ENCODE peak calls at places on chromosomes 11 and 22, in four cellular contexts. One of them, this sample, is unnamed.

GRCh38 chr22:38414009-38414395 is 41.0 kb downstream of the KCNJ4 start:
- DNase-seq in SK-N-SH: no peak
- DNase-seq in epithelial cell of proximal tubule: no peak
- DNase-seq in choroid plexus epithelial cell: no peak
- DNase-seq in this sample: no peak

GRCh38 chr22:39259698-39260097 is 14.9 kb upstream of the PDGFB start:
- DNase-seq in epithelial cell of proximal tubule: no peak
- DNase-seq in SK-N-SH: no peak
- DNase-seq in choroid plexus epithelial cell: no peak
- DNase-seq in this sample: no peak

GRCh38 chr11:127843483-127844396 is 743.6 kb downstream of the ETS1 start:
- DNase-seq in epithelial cell of proximal tubule: peak
- DNase-seq in SK-N-SH: peak
- DNase-seq in choroid plexus epithelial cell: peak
- DNase-seq in this sample: peak

GRCh38 chr11:2750601-2751522 is 51.1 kb upstream of the KCNQ1OT1 start:
- DNase-seq in choroid plexus epithelial cell: peak
- DNase-seq in SK-N-SH: peak
- DNase-seq in epithelial cell of proximal tubule: no peak
- DNase-seq in this sample: no peak

GRCh38 chr11:116217006-116217405 is 555.8 kb downstream of the BUD13 start:
- DNase-seq in SK-N-SH: no peak
- DNase-seq in epithelial cell of proximal tubule: no peak
- DNase-seq in choroid plexus epithelial cell: peak
- DNase-seq in this sample: no peak

GRCh38 chr22:44182591-44183588 is 2.2 kb downstream of the PARVG start:
- DNase-seq in epithelial cell of proximal tubule: no peak
- DNase-seq in choroid plexus epithelial cell: no peak
- DNase-seq in SK-N-SH: no peak
- DNase-seq in this sample: no peak

GRCh38 chr11:2178906-2179494 is 7.4 kb upstream of the TH start:
- DNase-seq in SK-N-SH: no peak
- DNase-seq in choroid plexus epithelial cell: peak
- DNase-seq in epithelial cell of proximal tubule: peak
- DNase-seq in this sample: no peak

GRCh38 chr11:74570266-74571061 is 21.9 kb upstream of the POLD3 start:
- DNase-seq in choroid plexus epithelial cell: peak
- DNase-seq in epithelial cell of proximal tubule: no peak
- DNase-seq in SK-N-SH: peak
- DNase-seq in this sample: peak

GRCh38 chr11:117662870-117663269 is 134.1 kb downstream of the DSCAML1 start:
- DNase-seq in SK-N-SH: no peak
- DNase-seq in choroid plexus epithelial cell: no peak
- DNase-seq in epithelial cell of proximal tubule: no peak
- DNase-seq in this sample: no peak

GRCh38 chr11:117663389-117663788 is 133.6 kb downstream of the DSCAML1 start:
- DNase-seq in SK-N-SH: no peak
- DNase-seq in choroid plexus epithelial cell: no peak
- DNase-seq in epithelial cell of proximal tubule: no peak
- DNase-seq in this sample: no peak

GRCh38 chr11:117662255-117662654 is 134.8 kb downstream of the DSCAML1 start:
- DNase-seq in epithelial cell of proximal tubule: no peak
- DNase-seq in SK-N-SH: no peak
- DNase-seq in choroid plexus epithelial cell: no peak
- DNase-seq in this sample: no peak

GRCh38 chr11:117664897-117665296 is 132.1 kb downstream of the DSCAML1 start:
- DNase-seq in epithelial cell of proximal tubule: no peak
- DNase-seq in choroid plexus epithelial cell: no peak
- DNase-seq in SK-N-SH: no peak
- DNase-seq in this sample: no peak

GRCh38 chr11:117663826-117664225 is 133.2 kb downstream of the DSCAML1 start:
- DNase-seq in SK-N-SH: no peak
- DNase-seq in choroid plexus epithelial cell: no peak
- DNase-seq in epithelial cell of proximal tubule: no peak
- DNase-seq in this sample: no peak
- H3K4me3 ChIP-seq in SK-N-SH: no peak
- H3K4me3 ChIP-seq in choroid plexus epithelial cell: no peak
- H3K4me3 ChIP-seq in epithelial cell of proximal tubule: no peak
- H3K4me3 ChIP-seq in this sample: no peak

DNA sequence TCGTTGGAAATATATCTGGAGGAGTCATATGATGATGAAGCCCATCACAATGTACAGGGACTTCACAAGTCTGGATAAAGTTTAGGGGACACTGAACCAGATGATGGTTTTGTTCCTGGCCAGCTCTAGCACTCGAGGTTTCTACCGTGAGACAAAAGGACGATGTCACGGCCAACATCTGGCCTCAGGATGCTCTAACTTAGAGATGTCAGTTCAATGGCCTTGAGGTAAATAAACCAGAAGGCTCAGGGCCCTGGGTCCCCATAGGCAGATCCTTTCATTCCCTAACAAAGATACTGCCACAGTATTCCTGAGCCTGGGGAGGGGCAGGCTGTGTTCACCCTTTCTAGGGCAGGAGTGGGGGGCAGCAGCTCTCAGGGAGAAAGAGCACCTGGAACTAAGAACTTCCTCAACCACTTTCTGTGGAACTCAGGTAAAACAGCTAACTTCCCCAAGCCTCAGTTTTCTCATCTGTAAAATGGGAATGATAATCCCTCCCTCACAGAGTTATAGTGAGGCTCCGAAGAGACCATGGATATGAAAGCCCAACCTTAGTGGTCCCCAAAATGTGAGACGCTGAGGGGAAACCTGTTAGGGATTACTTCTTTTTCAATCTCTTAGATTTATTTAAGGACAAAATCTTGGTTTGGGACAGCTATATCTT is 18.3 kb downstream of the MS4A10 start:
- DNase-seq in choroid plexus epithelial cell: no peak
- DNase-seq in SK-N-SH: no peak
- DNase-seq in epithelial cell of proximal tubule: no peak
- DNase-seq in this sample: no peak
- TF ChIP-seq CTCF in choroid plexus epithelial cell: no peak
- TF ChIP-seq CTCF in SK-N-SH: no peak
- TF ChIP-seq CTCF in epithelial cell of proximal tubule: no peak
- TF ChIP-seq CTCF in this sample: no peak

DNA sequence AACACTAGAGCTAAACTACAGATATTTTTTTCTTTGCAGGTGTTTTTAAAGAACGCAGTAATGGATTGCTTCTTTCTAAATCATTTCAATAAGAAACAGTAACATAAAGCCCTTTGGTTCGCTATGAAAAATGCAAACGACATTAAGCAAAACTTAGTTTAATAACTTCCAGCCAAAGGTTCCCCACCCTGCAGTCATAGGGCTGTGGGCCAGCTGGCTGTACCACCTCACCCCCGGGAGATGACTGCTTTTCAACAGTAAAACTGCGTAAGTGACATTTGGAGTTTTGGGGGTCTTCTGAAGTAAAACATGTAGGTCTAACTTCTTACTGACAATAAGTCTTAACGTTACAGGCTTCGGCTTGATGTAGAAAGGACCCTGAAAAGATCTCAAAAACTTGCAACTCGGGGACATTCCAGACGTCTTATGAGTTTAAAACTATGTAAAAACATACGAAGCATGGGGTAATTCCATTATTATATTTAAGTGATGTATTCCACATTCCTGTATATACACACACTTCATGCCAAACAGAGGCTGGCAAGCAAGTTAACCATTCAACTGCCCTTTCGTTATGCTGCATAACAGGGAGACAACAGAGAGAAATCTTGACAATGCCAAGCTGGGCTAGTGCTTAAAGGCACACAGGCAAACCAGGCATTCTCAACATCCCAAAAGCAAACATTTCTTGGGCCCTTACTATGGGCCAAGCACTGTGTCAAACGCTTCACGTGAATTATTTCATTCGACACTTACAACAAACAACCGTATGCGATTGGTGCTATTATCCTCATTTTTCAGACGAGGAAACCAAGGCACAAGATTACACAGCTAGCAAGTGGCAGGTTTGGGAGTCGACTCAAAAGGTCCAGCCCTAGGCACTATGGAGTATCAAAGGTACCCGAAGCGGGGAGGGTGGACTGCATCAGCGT is 1.2 kb downstream of the MRTFA start:
- DNase-seq in epithelial cell of proximal tubule: no peak
- DNase-seq in SK-N-SH: no peak
- DNase-seq in choroid plexus epithelial cell: peak
- DNase-seq in this sample: no peak
- H3K4me3 ChIP-seq in epithelial cell of proximal tubule: peak
- H3K4me3 ChIP-seq in SK-N-SH: peak
- H3K4me3 ChIP-seq in choroid plexus epithelial cell: peak
- H3K4me3 ChIP-seq in this sample: peak

DNA sequence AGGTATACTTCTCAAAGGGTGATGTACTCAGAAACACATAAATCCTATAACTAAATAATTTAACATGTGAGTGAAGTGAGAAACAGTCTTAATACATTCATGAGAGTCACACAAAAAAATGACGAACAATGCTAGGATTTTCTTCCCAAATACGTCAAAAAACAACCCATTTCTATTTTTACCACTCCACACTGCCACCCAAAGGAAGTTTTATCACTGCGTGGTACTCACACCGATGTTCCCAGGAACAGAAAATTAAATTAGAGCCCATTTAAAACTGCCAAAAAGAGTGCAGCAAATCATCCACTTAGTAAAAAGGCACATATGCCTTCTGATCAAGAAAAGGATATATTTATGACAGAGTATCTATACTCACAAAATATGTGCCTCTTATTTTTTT is 710.9 kb upstream of the FAT3 start:
- DNase-seq in epithelial cell of proximal tubule: no peak
- DNase-seq in SK-N-SH: peak
- DNase-seq in choroid plexus epithelial cell: peak
- DNase-seq in this sample: no peak
- TF ChIP-seq CTCF in epithelial cell of proximal tubule: peak
- TF ChIP-seq CTCF in SK-N-SH: peak
- TF ChIP-seq CTCF in choroid plexus epithelial cell: peak
- TF ChIP-seq CTCF in this sample: no peak

GRCh38 chr11:65646921-65647701 is 9.2 kb downstream of the SIPA1 start:
- DNase-seq in SK-N-SH: peak
- DNase-seq in choroid plexus epithelial cell: peak
- DNase-seq in epithelial cell of proximal tubule: no peak
- DNase-seq in this sample: no peak
- H3K4me3 ChIP-seq in SK-N-SH: peak
- H3K4me3 ChIP-seq in choroid plexus epithelial cell: peak
- H3K4me3 ChIP-seq in epithelial cell of proximal tubule: peak
- H3K4me3 ChIP-seq in this sample: no peak

DNA sequence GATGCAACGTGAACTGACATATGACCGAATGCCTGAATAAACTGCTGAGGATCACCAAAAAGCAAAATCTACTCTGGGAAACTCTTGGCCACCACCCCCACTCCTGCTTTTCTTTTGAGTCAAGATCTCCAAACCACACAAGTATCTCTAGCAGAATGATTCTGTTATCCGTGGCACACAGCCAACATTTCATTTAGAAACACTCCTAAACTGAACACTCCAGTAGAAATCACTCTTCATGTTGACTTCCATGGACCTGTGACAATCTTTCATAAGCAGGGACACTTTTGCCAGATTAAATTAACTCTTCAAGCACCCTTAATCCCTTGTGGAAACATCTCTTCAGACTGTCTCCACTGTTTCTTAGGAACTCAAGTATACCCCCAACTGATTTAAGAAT is 44.4 kb downstream of the VSIG10L2 start:
- DNase-seq in epithelial cell of proximal tubule: no peak
- DNase-seq in choroid plexus epithelial cell: peak
- DNase-seq in SK-N-SH: no peak
- DNase-seq in this sample: no peak
- TF ChIP-seq CTCF in epithelial cell of proximal tubule: no peak
- TF ChIP-seq CTCF in choroid plexus epithelial cell: no peak
- TF ChIP-seq CTCF in SK-N-SH: no peak
- TF ChIP-seq CTCF in this sample: no peak

DNA sequence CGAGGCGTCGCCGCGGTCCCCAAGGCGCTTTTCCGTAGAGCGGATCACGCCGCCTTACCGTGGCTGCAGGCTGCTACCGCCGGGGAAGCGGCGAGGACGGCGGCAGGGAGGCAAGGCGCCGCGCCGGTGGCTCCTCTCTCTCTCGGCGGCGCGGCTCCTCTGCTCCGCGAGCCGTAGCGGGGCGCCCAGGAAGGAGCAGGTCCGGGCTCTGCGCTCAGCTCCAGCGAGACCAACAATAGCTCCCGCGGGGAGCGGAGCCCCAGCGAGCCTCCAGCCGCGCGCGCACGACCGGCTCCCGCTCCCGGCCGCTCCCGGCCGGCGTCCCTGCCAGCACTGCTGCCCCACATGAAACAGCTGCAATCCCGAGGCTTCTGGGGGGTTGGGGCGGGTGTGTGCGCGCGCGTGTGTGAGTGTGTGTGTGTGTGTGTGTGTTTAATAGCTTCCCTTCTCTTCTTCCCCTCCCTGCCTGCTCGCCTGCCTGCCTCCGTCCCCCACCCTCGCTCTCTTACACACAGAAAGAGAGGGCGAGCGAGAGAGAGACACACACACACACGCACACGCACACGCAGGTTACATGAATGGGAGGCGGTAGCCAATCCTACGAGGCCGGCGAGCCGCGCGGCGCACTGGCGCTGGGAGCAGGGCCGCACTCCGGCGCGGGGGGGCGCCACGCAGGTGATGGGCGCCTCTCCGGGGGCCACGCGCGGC is at the start of gene TENM4:
- DNase-seq in choroid plexus epithelial cell: peak
- DNase-seq in epithelial cell of proximal tubule: no peak
- DNase-seq in SK-N-SH: peak
- DNase-seq in this sample: no peak
- H3K4me3 ChIP-seq in choroid plexus epithelial cell: peak
- H3K4me3 ChIP-seq in epithelial cell of proximal tubule: peak
- H3K4me3 ChIP-seq in SK-N-SH: peak
- H3K4me3 ChIP-seq in this sample: no peak